ENCODE peak calls at places on chromosomes 7 and 10, in five cellular contexts. One of them, this sample, is unnamed.

GRCh38 chr7:69773535-69774225 is 175.4 kb downstream of the AUTS2 start:
- ATAC-seq in upper lobe of right lung: no peak
- ATAC-seq in heart right ventricle: no peak
- ATAC-seq in lower lobe of right lung: no peak
- ATAC-seq in GM23338: peak; percentile 59
- ATAC-seq in this sample: no peak

GRCh38 chr10:44293842-44294241 is 91.1 kb downstream of the CXCL12 start:
- ATAC-seq in GM23338: no peak
- ATAC-seq in upper lobe of right lung: peak; percentile 95
- ATAC-seq in heart right ventricle: peak; percentile 90
- ATAC-seq in lower lobe of right lung: peak; percentile 95
- ATAC-seq in this sample: peak; percentile 92

GRCh38 chr10:35447693-35448407 is 111.5 kb downstream of the CCNY start:
- ATAC-seq in heart right ventricle: no peak
- ATAC-seq in GM23338: peak; percentile 56
- ATAC-seq in upper lobe of right lung: peak; percentile 59
- ATAC-seq in lower lobe of right lung: peak; percentile 60
- ATAC-seq in this sample: no peak

GRCh38 chr10:92690211-92691041 is 671 bp downstream of the HHEX start:
- ATAC-seq in heart right ventricle: peak; percentile 80
- ATAC-seq in GM23338: peak; percentile 5
- ATAC-seq in upper lobe of right lung: peak; percentile 68
- ATAC-seq in lower lobe of right lung: peak; percentile 78
- ATAC-seq in this sample: peak; percentile 60

GRCh38 chr7:101370836-101371235 is 8.2 kb downstream of the COL26A1 start:
- ATAC-seq in heart right ventricle: no peak
- ATAC-seq in GM23338: peak; percentile 73
- ATAC-seq in lower lobe of right lung: peak; percentile 46
- ATAC-seq in upper lobe of right lung: peak; percentile 65
- ATAC-seq in this sample: no peak

GRCh38 chr7:22866965-22867364 is 44.3 kb upstream of the TOMM7 start:
- ATAC-seq in GM23338: no peak
- ATAC-seq in heart right ventricle: peak; percentile 57
- ATAC-seq in lower lobe of right lung: no peak
- ATAC-seq in upper lobe of right lung: no peak
- ATAC-seq in this sample: peak; percentile 73

GRCh38 chr10:96947036-96947435 is 114.9 kb downstream of the LCOR start:
- ATAC-seq in heart right ventricle: peak; percentile 76
- ATAC-seq in GM23338: no peak
- ATAC-seq in lower lobe of right lung: no peak
- ATAC-seq in upper lobe of right lung: no peak
- ATAC-seq in this sample: no peak

GRCh38 chr7:120858299-120858636 is 324 bp upstream of the TSPAN12 start:
- ATAC-seq in lower lobe of right lung: peak; percentile 71
- ATAC-seq in GM23338: no peak
- ATAC-seq in heart right ventricle: peak; percentile 9
- ATAC-seq in upper lobe of right lung: peak; percentile 63
- ATAC-seq in this sample: peak; percentile 29

GRCh38 chr10:48511855-48512191 is 93.0 kb downstream of the ARHGAP22 start:
- ATAC-seq in lower lobe of right lung: peak; percentile 84
- ATAC-seq in heart right ventricle: no peak
- ATAC-seq in upper lobe of right lung: peak; percentile 93
- ATAC-seq in GM23338: peak; percentile 62
- ATAC-seq in this sample: no peak

GRCh38 chr7:47119408-47119807 is 462.5 kb downstream of the TNS3 start:
- ATAC-seq in lower lobe of right lung: no peak
- ATAC-seq in heart right ventricle: no peak
- ATAC-seq in GM23338: no peak
- ATAC-seq in upper lobe of right lung: no peak
- ATAC-seq in this sample: peak; percentile 47

GRCh38 chr7:6012355-6013104 is 3.5 kb downstream of the AIMP2 start:
- ATAC-seq in lower lobe of right lung: peak; percentile 63
- ATAC-seq in upper lobe of right lung: peak; percentile 41
- ATAC-seq in heart right ventricle: no peak
- ATAC-seq in GM23338: no peak
- ATAC-seq in this sample: no peak

GRCh38 chr7:134553976-134554375 is 5.1 kb downstream of the AKR1B15 start:
- ATAC-seq in lower lobe of right lung: no peak
- ATAC-seq in upper lobe of right lung: no peak
- ATAC-seq in GM23338: peak; percentile 61
- ATAC-seq in heart right ventricle: no peak
- ATAC-seq in this sample: no peak

GRCh38 chr7:149205690-149206381 is 10.5 kb downstream of the ZNF282 start:
- ATAC-seq in GM23338: peak; percentile 44
- ATAC-seq in lower lobe of right lung: peak; percentile 41
- ATAC-seq in heart right ventricle: no peak
- ATAC-seq in upper lobe of right lung: peak; percentile 30
- ATAC-seq in this sample: no peak

GRCh38 chr10:108086502-108086901 is 922.0 kb upstream of the SORCS1 start:
- ATAC-seq in GM23338: no peak
- ATAC-seq in upper lobe of right lung: no peak
- ATAC-seq in heart right ventricle: no peak
- ATAC-seq in lower lobe of right lung: no peak
- ATAC-seq in this sample: no peak

GRCh38 chr7:155191901-155192478 is 105.7 kb upstream of the INSIG1 start:
- ATAC-seq in upper lobe of right lung: no peak
- ATAC-seq in heart right ventricle: no peak
- ATAC-seq in GM23338: no peak
- ATAC-seq in lower lobe of right lung: no peak
- ATAC-seq in this sample: no peak

GRCh38 chr7:159083001-159083697 is 61.5 kb downstream of the VIPR2 start:
- ATAC-seq in heart right ventricle: peak; percentile 84
- ATAC-seq in upper lobe of right lung: peak; percentile 54
- ATAC-seq in lower lobe of right lung: peak; percentile 68
- ATAC-seq in GM23338: no peak
- ATAC-seq in this sample: peak; percentile 28

GRCh38 chr10:70537398-70538194 is 59.0 kb downstream of the PALD1 start:
- ATAC-seq in heart right ventricle: no peak
- ATAC-seq in GM23338: peak; percentile 88
- ATAC-seq in lower lobe of right lung: peak; percentile 6
- ATAC-seq in upper lobe of right lung: peak; percentile 20
- ATAC-seq in this sample: no peak

GRCh38 chr7:30874656-30875317 is 36.9 kb upstream of the AQP1 start:
- ATAC-seq in lower lobe of right lung: no peak
- ATAC-seq in heart right ventricle: no peak
- ATAC-seq in GM23338: no peak
- ATAC-seq in upper lobe of right lung: no peak
- ATAC-seq in this sample: no peak

GRCh38 chr7:50544992-50545391 is 20.2 kb downstream of the DDC start:
- ATAC-seq in heart right ventricle: no peak
- ATAC-seq in GM23338: no peak
- ATAC-seq in lower lobe of right lung: no peak
- ATAC-seq in upper lobe of right lung: no peak
- ATAC-seq in this sample: no peak

GRCh38 chr10:93600861-93601773 is at the start of gene RBP4:
- ATAC-seq in lower lobe of right lung: peak; percentile 52
- ATAC-seq in heart right ventricle: peak; percentile 30
- ATAC-seq in GM23338: peak; percentile 57
- ATAC-seq in upper lobe of right lung: peak; percentile 66
- ATAC-seq in this sample: peak; percentile 42

GRCh38 chr10:102800601-102801335 is 36.4 kb downstream of the CYP17A1 start:
- ATAC-seq in lower lobe of right lung: no peak
- ATAC-seq in heart right ventricle: no peak
- ATAC-seq in GM23338: no peak
- ATAC-seq in upper lobe of right lung: no peak
- ATAC-seq in this sample: no peak

GRCh38 chr10:593901-594457 is 95.5 kb downstream of the DIP2C start:
- ATAC-seq in GM23338: no peak
- ATAC-seq in lower lobe of right lung: no peak
- ATAC-seq in heart right ventricle: peak; percentile 81
- ATAC-seq in upper lobe of right lung: no peak
- ATAC-seq in this sample: peak; percentile 61

GRCh38 chr10:110278562-110278961 is 26.2 kb downstream of the SMNDC1 start:
- ATAC-seq in lower lobe of right lung: no peak
- ATAC-seq in upper lobe of right lung: no peak
- ATAC-seq in heart right ventricle: no peak
- ATAC-seq in GM23338: no peak
- ATAC-seq in this sample: no peak

GRCh38 chr10:3081383-3081981 is 14.1 kb downstream of the PFKP start:
- ATAC-seq in GM23338: no peak
- ATAC-seq in lower lobe of right lung: no peak
- ATAC-seq in heart right ventricle: no peak
- ATAC-seq in upper lobe of right lung: no peak
- ATAC-seq in this sample: no peak

GRCh38 chr10:72056113-72056512 is 32.2 kb downstream of the SPOCK2 start:
- ATAC-seq in lower lobe of right lung: no peak
- ATAC-seq in GM23338: no peak
- ATAC-seq in heart right ventricle: peak; percentile 24
- ATAC-seq in upper lobe of right lung: no peak
- ATAC-seq in this sample: no peak

GRCh38 chr7:111953611-111954010 is 252.6 kb downstream of the DOCK4 start:
- ATAC-seq in upper lobe of right lung: peak; percentile 63
- ATAC-seq in heart right ventricle: peak; percentile 67
- ATAC-seq in GM23338: peak; percentile 83
- ATAC-seq in lower lobe of right lung: no peak
- ATAC-seq in this sample: no peak

GRCh38 chr10:117661316-117661715 is 118.8 kb downstream of the EMX2 start:
- ATAC-seq in lower lobe of right lung: no peak
- ATAC-seq in upper lobe of right lung: no peak
- ATAC-seq in GM23338: no peak
- ATAC-seq in heart right ventricle: no peak
- ATAC-seq in this sample: no peak

GRCh38 chr10:33398796-33399195 is 64.3 kb upstream of the NRP1 start:
- ATAC-seq in heart right ventricle: no peak
- ATAC-seq in lower lobe of right lung: no peak
- ATAC-seq in GM23338: no peak
- ATAC-seq in upper lobe of right lung: no peak
- ATAC-seq in this sample: no peak

GRCh38 chr10:116886772-116887171 is 37.5 kb downstream of the ENO4 start:
- ATAC-seq in lower lobe of right lung: no peak
- ATAC-seq in heart right ventricle: no peak
- ATAC-seq in upper lobe of right lung: no peak
- ATAC-seq in GM23338: peak; percentile 80
- ATAC-seq in this sample: no peak

GRCh38 chr10:73931767-73932624 is 21.1 kb downstream of the PLAU start:
- ATAC-seq in lower lobe of right lung: peak; percentile 86
- ATAC-seq in upper lobe of right lung: peak; percentile 90
- ATAC-seq in heart right ventricle: no peak
- ATAC-seq in GM23338: peak; percentile 84
- ATAC-seq in this sample: no peak

GRCh38 chr7:38673795-38674194 is 42.6 kb upstream of the AMPH start:
- ATAC-seq in lower lobe of right lung: peak; percentile 78
- ATAC-seq in heart right ventricle: peak; percentile 50
- ATAC-seq in upper lobe of right lung: peak; percentile 82
- ATAC-seq in GM23338: no peak
- ATAC-seq in this sample: peak; percentile 64

GRCh38 chr7:35255417-35255798 is 1.5 kb upstream of the TBX20 start:
- ATAC-seq in upper lobe of right lung: no peak
- ATAC-seq in heart right ventricle: no peak
- ATAC-seq in lower lobe of right lung: no peak
- ATAC-seq in GM23338: no peak
- ATAC-seq in this sample: no peak

GRCh38 chr10:100508691-100509150 is 10.9 kb downstream of the SEC31B start:
- ATAC-seq in heart right ventricle: no peak
- ATAC-seq in GM23338: peak; percentile 99
- ATAC-seq in lower lobe of right lung: peak; percentile 38
- ATAC-seq in upper lobe of right lung: peak; percentile 62
- ATAC-seq in this sample: no peak

GRCh38 chr10:17144757-17145156 is 15.1 kb upstream of the CUBN start:
- ATAC-seq in GM23338: no peak
- ATAC-seq in lower lobe of right lung: no peak
- ATAC-seq in upper lobe of right lung: no peak
- ATAC-seq in heart right ventricle: no peak
- ATAC-seq in this sample: no peak

GRCh38 chr10:17144032-17144431 is 14.4 kb upstream of the CUBN start:
- ATAC-seq in upper lobe of right lung: no peak
- ATAC-seq in lower lobe of right lung: no peak
- ATAC-seq in heart right ventricle: no peak
- ATAC-seq in GM23338: no peak
- ATAC-seq in this sample: no peak

GRCh38 chr10:17143055-17143690 is 13.6 kb upstream of the CUBN start:
- ATAC-seq in GM23338: no peak
- ATAC-seq in lower lobe of right lung: no peak
- ATAC-seq in heart right ventricle: no peak
- ATAC-seq in upper lobe of right lung: no peak
- ATAC-seq in this sample: no peak

GRCh38 chr10:17146888-17147287 is 17.3 kb upstream of the CUBN start:
- ATAC-seq in upper lobe of right lung: no peak
- ATAC-seq in lower lobe of right lung: no peak
- ATAC-seq in GM23338: no peak
- ATAC-seq in heart right ventricle: no peak
- ATAC-seq in this sample: no peak

GRCh38 chr10:17145239-17145638 is 15.6 kb upstream of the CUBN start:
- ATAC-seq in lower lobe of right lung: no peak
- ATAC-seq in upper lobe of right lung: no peak
- ATAC-seq in heart right ventricle: no peak
- ATAC-seq in GM23338: no peak
- ATAC-seq in this sample: no peak
- H3K27ac ChIP-seq in lower lobe of right lung: no peak overlapping the region
- H3K27ac ChIP-seq in upper lobe of right lung: no peak overlapping the region
- H3K27ac ChIP-seq in heart right ventricle: no peak overlapping the region
- H3K27ac ChIP-seq in GM23338: no peak overlapping the region
- H3K27ac ChIP-seq in this sample: no peak overlapping the region

GRCh38 chr7:42645906-42646305 is 266.0 kb downstream of the C7orf25 start:
- ATAC-seq in heart right ventricle: no peak
- ATAC-seq in lower lobe of right lung: no peak
- ATAC-seq in GM23338: no peak
- ATAC-seq in upper lobe of right lung: no peak
- ATAC-seq in this sample: peak; percentile 54

GRCh38 chr7:42642699-42643098 is 269.2 kb downstream of the C7orf25 start:
- ATAC-seq in heart right ventricle: no peak
- ATAC-seq in GM23338: no peak
- ATAC-seq in lower lobe of right lung: no peak
- ATAC-seq in upper lobe of right lung: no peak
- ATAC-seq in this sample: no peak

DNA sequence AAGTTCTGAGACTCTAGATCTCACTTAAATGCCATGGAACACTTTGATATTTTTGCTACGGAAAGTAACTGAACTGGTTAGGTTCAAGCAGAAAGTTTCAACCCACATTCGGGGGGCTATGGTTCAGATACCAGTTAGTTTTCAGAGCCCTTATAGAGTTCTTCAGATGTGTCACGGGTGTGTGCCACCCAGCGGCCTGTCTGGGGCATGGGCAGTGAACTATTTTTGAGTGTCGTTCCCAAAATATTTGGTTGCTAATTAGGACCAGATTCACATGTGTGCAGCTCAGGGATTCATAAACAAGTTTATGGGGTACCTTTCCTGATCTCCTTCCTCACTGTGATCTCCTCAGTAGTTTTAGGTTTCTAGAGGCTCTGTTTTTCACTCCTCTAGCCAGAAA is 271.9 kb downstream of the C7orf25 start:
- ATAC-seq in upper lobe of right lung: no peak
- ATAC-seq in heart right ventricle: no peak
- ATAC-seq in lower lobe of right lung: no peak
- ATAC-seq in GM23338: no peak
- ATAC-seq in this sample: no peak
- TF ChIP-seq CTCF in upper lobe of right lung: no peak
- TF ChIP-seq CTCF in heart right ventricle: no peak
- TF ChIP-seq CTCF in lower lobe of right lung: no peak
- TF ChIP-seq CTCF in GM23338: peak; percentile 45
- TF ChIP-seq CTCF in this sample: no peak

GRCh38 chr7:106423836-106424475 is 139.2 kb upstream of the NAMPT start:
- ATAC-seq in lower lobe of right lung: no peak
- ATAC-seq in upper lobe of right lung: no peak
- ATAC-seq in heart right ventricle: no peak
- ATAC-seq in GM23338: no peak
- ATAC-seq in this sample: no peak
- H3K27ac ChIP-seq in lower lobe of right lung: peak overlapping the region; percentile 57
- H3K27ac ChIP-seq in upper lobe of right lung: peak overlapping the region; percentile 85
- H3K27ac ChIP-seq in heart right ventricle: no peak overlapping the region
- H3K27ac ChIP-seq in GM23338: no peak overlapping the region
- H3K27ac ChIP-seq in this sample: peak overlapping the region; percentile 16

GRCh38 chr10:83871486-83872081 is 267.7 kb upstream of the GHITM start:
- ATAC-seq in lower lobe of right lung: peak; percentile 87
- ATAC-seq in heart right ventricle: peak; percentile 80
- ATAC-seq in upper lobe of right lung: peak; percentile 94
- ATAC-seq in GM23338: peak; percentile 98
- ATAC-seq in this sample: no peak
- TF ChIP-seq CTCF in lower lobe of right lung: peak; percentile 94
- TF ChIP-seq CTCF in heart right ventricle: peak; percentile 97
- TF ChIP-seq CTCF in upper lobe of right lung: no peak
- TF ChIP-seq CTCF in GM23338: peak; percentile 92
- TF ChIP-seq CTCF in this sample: peak; percentile 90